ENCODE peak calls at places on chromosome 13, in eight cellular contexts. T, G, X, E, C, F, K and H are unnamed samples.
A peak's percentile ranks its signal among the peaks of the same experiment; 100 is the strongest.

GRCh38 chr13:76791290-76791664 is 94.9 kb downstream of the KCTD12 start:
- DNase-seq in T (no peak), G (no peak), X (no peak), E (no peak), C (no peak), F (no peak), K (no peak), H (no peak)

GRCh38 chr13:36288794-36289391 is 8.7 kb downstream of the CCDC169 start:
- DNase-seq in T (no peak), G (no peak), X (no peak), E (no peak), C (no peak), F (no peak), K (no peak), H (no peak)

GRCh38 chr13:24134772-24135171 is 25.7 kb upstream of the SPATA13 start:
- DNase-seq in T (no peak), G (no peak), X (no peak), E (no peak), C (no peak), F (no peak), K (no peak), H (no peak)

GRCh38 chr13:91017669-91018053 is 329.8 kb upstream of the MIR17HG start:
- DNase-seq in T (no peak), G (peak; percentile 63), X (no peak), E (peak; percentile 47), C (no peak), F (no peak), K (no peak), H (no peak)

GRCh38 chr13:42215578-42216421 is 56.2 kb upstream of the AKAP11 start:
- DNase-seq in T (no peak), G (no peak), X (peak; percentile 41), E (no peak), C (no peak), F (no peak), K (peak; percentile 55), H (no peak)

GRCh38 chr13:87999791-88000190 is 328.6 kb downstream of the SLITRK5 start:
- DNase-seq in T (no peak), G (no peak), X (no peak), E (no peak), C (no peak), F (no peak), K (no peak), H (no peak)

GRCh38 chr13:102399791-102400618 is 1.8 kb downstream of the FGF14 start:
- DNase-seq in T (no peak), G (peak; percentile 65), X (peak; percentile 14), E (no peak), C (no peak), F (no peak), K (no peak), H (no peak)

GRCh38 chr13:96053003-96053703 is at the start of gene UGGT2:
- DNase-seq in T (no peak), G (peak; percentile 98), X (peak; percentile 96), E (peak; percentile 93), C (no peak), F (peak; percentile 94), K (peak; percentile 97), H (no peak)

GRCh38 chr13:49533586-49534269 is 38.0 kb downstream of the PHF11 start:
- DNase-seq in T (no peak), G (no peak), X (no peak), E (no peak), C (no peak), F (no peak), K (no peak), H (no peak)

GRCh38 chr13:113876341-113877148 is 12.7 kb upstream of the GAS6 start:
- DNase-seq in T (peak; percentile 20), G (no peak), X (no peak), E (no peak), C (peak; percentile 35), F (no peak), K (no peak), H (no peak)

GRCh38 chr13:113452942-113453901 is at the start of gene ADPRHL1:
- DNase-seq in T (no peak), G (peak; percentile 55), X (peak; percentile 32), E (no peak), C (no peak), F (peak; percentile 78), K (no peak), H (no peak)

GRCh38 chr13:99662678-99663077 is 161.4 kb downstream of the TM9SF2 start:
- DNase-seq in T (no peak), G (no peak), X (no peak), E (no peak), C (no peak), F (no peak), K (no peak), H (no peak)

GRCh38 chr13:39451860-39452301 is 151.1 kb downstream of the LHFPL6 start:
- DNase-seq in T (no peak), G (no peak), X (no peak), E (no peak), C (no peak), F (peak; percentile 63), K (no peak), H (no peak)

GRCh38 chr13:26619321-26619720 is 61.8 kb downstream of the WASF3 start:
- DNase-seq in T (no peak), G (no peak), X (no peak), E (no peak), C (no peak), F (no peak), K (no peak), H (no peak)

GRCh38 chr13:46665630-46666482 is 112.9 kb downstream of the LRCH1 start:
- DNase-seq in T (no peak), G (no peak), X (no peak), E (no peak), C (no peak), F (no peak), K (peak; percentile 53), H (no peak)

GRCh38 chr13:42239644-42240043 is 32.3 kb upstream of the AKAP11 start:
- DNase-seq in T (no peak), G (no peak), X (no peak), E (no peak), C (no peak), F (no peak), K (no peak), H (no peak)

GRCh38 chr13:104816716-104817115 is 1718.7 kb downstream of the EFNB2 start:
- DNase-seq in T (no peak), G (no peak), X (no peak), E (no peak), C (no peak), F (no peak), K (no peak), H (no peak)

GRCh38 chr13:110528911-110529310 is 32.6 kb downstream of the RAB20 start:
- DNase-seq in T (no peak), G (no peak), X (no peak), E (no peak), C (no peak), F (no peak), K (no peak), H (no peak)
- H3K4me1 ChIP-seq in T (peaks cover 10% of the 10 kb centered on the region), G (peaks cover 44% of the 10 kb centered on the region), X (peaks cover 39% of the 10 kb centered on the region), E (peaks cover 10% of the 10 kb centered on the region), C (peaks cover 19% of the 10 kb centered on the region), F (peaks cover 53% of the 10 kb centered on the region), K (peaks cover 45% of the 10 kb centered on the region), H (peaks cover 23% of the 10 kb centered on the region)

GRCh38 chr13:75705395-75705794 is 69.3 kb downstream of the LMO7 start:
- DNase-seq in T (no peak), G (no peak), X (no peak), E (no peak), C (no peak), F (no peak), K (no peak), H (peak; percentile 78)
- H3K4me1 ChIP-seq in T (no peaks in the 10 kb centered on the region), G (no peaks in the 10 kb centered on the region), X (no peaks in the 10 kb centered on the region), E (peaks cover 25% of the 10 kb centered on the region), C (no peaks in the 10 kb centered on the region), F (peaks cover 13% of the 10 kb centered on the region), K (peaks cover 17% of the 10 kb centered on the region), H (peaks cover 7% of the 10 kb centered on the region)

GRCh38 chr13:30972888-30973377 is 40.5 kb downstream of the TEX26 start:
- DNase-seq in T (no peak), G (no peak), X (no peak), E (no peak), C (no peak), F (no peak), K (peak; percentile 59), H (no peak)

GRCh38 chr13:30971575-30971974 is 39.1 kb downstream of the TEX26 start:
- DNase-seq in T (no peak), G (no peak), X (no peak), E (no peak), C (no peak), F (no peak), K (no peak), H (no peak)

GRCh38 chr13:30976041-30976440 is 43.6 kb downstream of the TEX26 start:
- DNase-seq in T (no peak), G (no peak), X (no peak), E (no peak), C (no peak), F (no peak), K (no peak), H (no peak)

GRCh38 chr13:30978981-30979956 is 46.8 kb downstream of the TEX26 start:
- DNase-seq in T (peak; percentile 0), G (peak; percentile 77), X (peak; percentile 63), E (no peak), C (peak; percentile 2), F (no peak), K (peak; percentile 37), H (no peak)

DNA sequence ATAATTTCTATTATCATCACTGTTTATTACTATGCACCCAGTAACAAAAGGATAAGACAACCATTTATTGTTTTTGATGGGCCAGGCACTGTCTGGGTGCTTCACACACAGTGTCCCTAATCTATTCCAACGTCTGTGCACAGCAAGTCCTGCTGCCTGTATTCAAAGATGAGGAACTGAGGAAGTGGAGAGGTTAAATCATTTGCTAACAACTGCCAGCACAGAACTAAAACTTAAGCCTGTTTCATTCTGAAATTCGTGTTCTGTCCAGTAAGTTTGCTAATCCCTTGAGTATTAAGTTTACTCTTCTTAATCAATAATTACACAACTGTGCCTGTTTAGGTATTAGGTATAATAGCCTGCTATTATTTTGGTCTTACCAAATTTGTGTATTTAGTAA is 41.9 kb downstream of the TEX26 start:
- DNase-seq in T (no peak), G (no peak), X (no peak), E (no peak), C (no peak), F (no peak), K (no peak), H (no peak)
- H3K4me1 ChIP-seq in T (no peaks in the 10 kb centered on the region), G (no peaks in the 10 kb centered on the region), X (peaks cover 7% of the 10 kb centered on the region), E (peaks cover 6% of the 10 kb centered on the region), C (no peaks in the 10 kb centered on the region), F (no peaks in the 10 kb centered on the region), K (peaks cover 32% of the 10 kb centered on the region), H (no peaks in the 10 kb centered on the region)

DNA sequence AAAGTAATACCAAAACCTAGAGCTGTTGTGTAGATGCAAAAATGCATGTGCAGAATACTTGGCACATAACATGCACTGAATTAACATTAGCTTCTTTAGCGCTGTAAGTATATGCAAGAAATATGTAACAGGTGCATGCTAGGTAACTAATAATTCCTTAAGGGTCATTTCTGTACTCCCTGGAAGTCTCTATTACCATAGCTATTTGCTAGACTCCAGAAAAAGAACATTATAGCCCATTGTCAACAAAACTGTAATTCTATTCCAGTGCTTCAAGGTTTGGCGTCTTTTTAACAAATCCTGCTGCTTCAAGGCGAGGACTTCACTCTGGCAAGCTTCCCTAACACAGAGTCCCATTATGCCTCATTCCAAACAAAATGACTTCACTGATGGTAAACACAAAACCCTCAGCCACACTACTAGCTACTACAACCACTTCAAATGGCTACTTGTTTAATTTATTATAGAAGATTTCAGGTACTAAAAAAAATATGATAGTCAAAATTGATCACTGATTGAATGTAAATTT is 32.7 kb downstream of the ELF1 start:
- DNase-seq in T (no peak), G (no peak), X (no peak), E (no peak), C (no peak), F (no peak), K (no peak), H (no peak)
- H3K4me1 ChIP-seq in T (peaks cover 23% of the 10 kb centered on the region), G (peaks cover 46% of the 10 kb centered on the region), X (peaks cover 45% of the 10 kb centered on the region), E (peaks cover 40% of the 10 kb centered on the region), C (peaks cover 68% of the 10 kb centered on the region), F (peaks cover 51% of the 10 kb centered on the region), K (peaks cover 7% of the 10 kb centered on the region), H (peaks cover 38% of the 10 kb centered on the region)

GRCh38 chr13:41196620-41197019 is 2.3 kb upstream of the KBTBD7 start:
- DNase-seq in T (no peak), G (no peak), X (no peak), E (no peak), C (no peak), F (no peak), K (no peak), H (no peak)
- H3K4me1 ChIP-seq in T (peaks cover 7% of the 10 kb centered on the region), G (peaks cover 8% of the 10 kb centered on the region), X (no peaks in the 10 kb centered on the region), E (peaks cover 17% of the 10 kb centered on the region), C (peaks cover 13% of the 10 kb centered on the region), F (peaks cover 20% of the 10 kb centered on the region), K (no peaks in the 10 kb centered on the region), H (peaks cover 3% of the 10 kb centered on the region)